ENCODE peak calls at places on chromosomes 16 and 17, in seven cellular contexts. H, J, C, I, Q, K and T are unnamed samples.

GRCh38 chr16:67518676-67519075 is 10.0 kb upstream of the RIPOR1 start:
- DNase-seq in H (no peak), J (no peak), C (no peak), I (no peak), Q (no peak), K (no peak), T (no peak)

GRCh38 chr17:42428141-42428944 is 5.3 kb upstream of the CAVIN1 start:
- DNase-seq in H (peak; percentile 95), J (peak; percentile 50), C (no peak), I (peak; percentile 70), Q (peak; percentile 62), K (peak; percentile 57), T (peak; percentile 99)

GRCh38 chr17:1783834-1784611 is 22.2 kb downstream of the SERPINF1 start:
- DNase-seq in H (peak; percentile 85), J (peak; percentile 69), C (peak; percentile 99), I (peak; percentile 36), Q (peak; percentile 94), K (peak; percentile 74), T (peak; percentile 37)

GRCh38 chr17:56929362-56929969 is 15.6 kb upstream of the TRIM25 start:
- DNase-seq in H (no peak), J (no peak), C (no peak), I (no peak), Q (no peak), K (no peak), T (no peak)

GRCh38 chr17:15507001-15507400 is 39.6 kb upstream of the CDRT4 start:
- DNase-seq in H (no peak), J (no peak), C (no peak), I (no peak), Q (no peak), K (no peak), T (no peak)

GRCh38 chr17:76264425-76264754 is 758 bp upstream of the UBALD2 start:
- DNase-seq in H (no peak), J (no peak), C (no peak), I (no peak), Q (no peak), K (no peak), T (no peak)

GRCh38 chr16:84484579-84485254 is 19.7 kb downstream of the MEAK7 start:
- DNase-seq in H (peak; percentile 53), J (no peak), C (peak; percentile 62), I (peak; percentile 72), Q (peak; percentile 73), K (peak; percentile 55), T (no peak)

GRCh38 chr17:40018211-40019121 is 3.2 kb downstream of the CSF3 start:
- DNase-seq in H (no peak), J (no peak), C (no peak), I (no peak), Q (no peak), K (no peak), T (no peak)

GRCh38 chr16:68070249-68070725 is 14.9 kb upstream of the NFATC3 start:
- DNase-seq in H (no peak), J (no peak), C (peak; percentile 72), I (no peak), Q (no peak), K (no peak), T (no peak)

GRCh38 chr16:66199189-66199588 is 167.3 kb upstream of the CDH5 start:
- DNase-seq in H (peak; percentile 41), J (no peak), C (peak; percentile 11), I (no peak), Q (no peak), K (no peak), T (no peak)

GRCh38 chr16:54194008-54194731 is 92.4 kb downstream of the IRX3 start:
- DNase-seq in H (no peak), J (peak; percentile 11), C (no peak), I (no peak), Q (peak; percentile 30), K (peak; percentile 11), T (peak; percentile 61)

GRCh38 chr16:87226926-87227650 is 90.1 kb downstream of the C16orf95 start:
- DNase-seq in H (peak; percentile 82), J (no peak), C (no peak), I (no peak), Q (no peak), K (no peak), T (no peak)

GRCh38 chr17:81046131-81046769 is 11.3 kb downstream of the BAIAP2 start:
- DNase-seq in H (no peak), J (no peak), C (no peak), I (no peak), Q (no peak), K (no peak), T (no peak)

GRCh38 chr16:47713225-47713595 is 252.1 kb downstream of the PHKB start:
- DNase-seq in H (peak; percentile 82), J (no peak), C (no peak), I (no peak), Q (peak; percentile 73), K (no peak), T (peak; percentile 91)

GRCh38 chr16:20740007-20740883 is 1.4 kb downstream of the THUMPD1 start:
- DNase-seq in H (peak; percentile 5), J (no peak), C (no peak), I (peak; percentile 12), Q (no peak), K (no peak), T (peak; percentile 22)

GRCh38 chr16:88355093-88355388 is 27.7 kb upstream of the ZNF469 start:
- DNase-seq in H (no peak), J (no peak), C (no peak), I (no peak), Q (no peak), K (no peak), T (no peak)

GRCh38 chr16:6852643-6853042 is 480.0 kb upstream of the RBFOX1 start:
- DNase-seq in H (no peak), J (no peak), C (no peak), I (no peak), Q (no peak), K (no peak), T (no peak)

GRCh38 chr16:50526249-50526648 is 21.9 kb upstream of the NKD1 start:
- DNase-seq in H (no peak), J (no peak), C (peak; percentile 16), I (no peak), Q (no peak), K (no peak), T (no peak)

GRCh38 chr17:60253048-60253447 is 103.3 kb downstream of the CA4 start:
- DNase-seq in H (peak; percentile 39), J (no peak), C (no peak), I (no peak), Q (no peak), K (no peak), T (no peak)

GRCh38 chr16:74667215-74667765 is 613 bp upstream of the RFWD3 start:
- DNase-seq in H (peak; percentile 26), J (no peak), C (no peak), I (peak; percentile 36), Q (peak; percentile 17), K (peak; percentile 19), T (no peak)

GRCh38 chr17:40542562-40543411 is 22.5 kb downstream of the CCR7 start:
- DNase-seq in H (peak; percentile 99), J (no peak), C (peak; percentile 99), I (no peak), Q (peak; percentile 90), K (peak; percentile 73), T (peak; percentile 97)

GRCh38 chr17:69501591-69502468 is 87.3 kb downstream of the MAP2K6 start:
- DNase-seq in H (peak; percentile 64), J (no peak), C (no peak), I (peak; percentile 79), Q (no peak), K (peak; percentile 47), T (no peak)

DNA sequence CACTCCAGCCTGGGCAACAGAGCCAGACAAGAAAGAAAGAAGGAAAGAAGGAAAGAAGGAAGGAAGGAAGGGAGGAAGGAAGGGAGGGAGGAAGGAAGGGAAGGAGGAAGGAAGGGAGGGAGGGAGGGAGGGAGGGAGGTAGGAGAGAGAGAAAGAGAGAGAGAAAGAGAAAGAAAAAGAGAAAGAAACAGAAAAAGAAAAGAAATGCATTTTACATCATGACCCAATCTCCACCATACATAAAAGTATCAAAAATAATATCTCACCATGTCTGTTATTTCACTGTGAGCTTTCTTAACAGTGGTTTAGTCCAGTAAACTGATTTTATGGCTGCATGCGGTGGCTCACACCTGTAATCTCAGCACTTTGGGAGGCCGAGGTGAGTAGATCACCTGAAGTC is 70.0 kb downstream of the CYTH1 start:
- DNase-seq in H (no peak), J (no peak), C (no peak), I (no peak), Q (no peak), K (no peak), T (no peak)
- H3K4me1 ChIP-seq in H (peaks cover 10% of the 10 kb centered on the region), J (peaks cover 16% of the 10 kb centered on the region), C (peaks cover 55% of the 10 kb centered on the region), I (peaks cover 12% of the 10 kb centered on the region), Q (peaks cover 50% of the 10 kb centered on the region), K (peaks cover 49% of the 10 kb centered on the region), T (peaks cover 17% of the 10 kb centered on the region)

DNA sequence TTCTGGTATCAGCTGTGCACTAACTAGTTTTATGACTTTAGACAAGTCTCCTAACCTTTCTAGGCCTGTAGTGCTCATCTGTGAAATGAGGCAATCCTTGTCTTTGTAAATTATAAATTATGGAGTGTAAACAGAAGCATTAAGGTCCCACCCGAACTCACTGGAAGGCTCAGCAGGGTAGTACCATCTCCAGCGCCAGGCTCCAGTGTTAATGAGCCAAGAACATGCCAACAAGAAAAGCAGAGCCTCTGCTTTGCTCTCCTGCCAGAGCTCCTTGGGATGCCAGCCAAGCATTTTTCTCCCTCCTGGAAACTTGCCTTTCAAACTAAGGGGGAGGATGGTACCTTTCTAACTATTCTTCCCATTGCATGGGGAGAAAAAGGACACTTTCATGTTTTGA is 14.9 kb downstream of the LIMD2 start:
- DNase-seq in H (no peak), J (no peak), C (no peak), I (no peak), Q (peak; percentile 53), K (no peak), T (no peak)
- H3K27ac ChIP-seq in H (no peak overlapping the region), J (no peak overlapping the region), C (no peak overlapping the region), I (no peak overlapping the region), Q (no peak overlapping the region), K (peak overlapping the region; percentile 41), T (no peak overlapping the region)

DNA sequence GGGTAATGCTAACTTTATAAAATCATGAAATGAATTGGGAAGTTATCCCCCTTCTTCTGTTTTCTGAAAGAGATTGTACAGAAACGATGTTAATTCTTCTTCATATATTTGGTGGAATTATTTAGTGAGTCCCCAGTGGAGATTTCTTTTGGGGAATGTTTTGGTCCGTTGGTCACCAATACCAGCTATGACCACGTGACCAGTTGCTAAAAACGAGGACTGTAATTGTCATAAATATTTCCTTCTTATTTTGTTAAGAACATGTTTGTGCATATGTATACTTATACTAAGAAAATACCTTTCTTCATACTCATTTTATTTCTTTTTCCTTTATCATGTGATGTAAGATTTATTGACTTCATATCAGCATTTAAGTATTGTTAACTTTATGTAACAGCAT is 10.3 kb upstream of the DYNLRB2 start:
- DNase-seq in H (no peak), J (no peak), C (no peak), I (no peak), Q (no peak), K (no peak), T (no peak)
- H3K27me3 ChIP-seq in H (peaks cover 4% of the 10 kb centered on the region), J (no peaks in the 10 kb centered on the region), C (no peaks in the 10 kb centered on the region), I (no peaks in the 10 kb centered on the region), Q (peaks cover 11% of the 10 kb centered on the region), K (peaks cover 22% of the 10 kb centered on the region), T (peaks cover 3% of the 10 kb centered on the region)

GRCh38 chr16:89473136-89473712 is 17.1 kb downstream of the ANKRD11 start:
- DNase-seq in H (no peak), J (no peak), C (no peak), I (no peak), Q (no peak), K (no peak), T (no peak)
- H3K4me1 ChIP-seq in H (peaks cover 27% of the 10 kb centered on the region), J (peaks cover 56% of the 10 kb centered on the region), C (peaks cover 95% of the 10 kb centered on the region), I (peaks cover 36% of the 10 kb centered on the region), Q (peaks cover 53% of the 10 kb centered on the region), K (peaks cover 86% of the 10 kb centered on the region), T (peaks cover 60% of the 10 kb centered on the region)